ENCODE peak calls at places on chromosome 1, in four cellular contexts. L, K, X and Y are unnamed samples.

GRCh38 chr1:3779265-3779911 is 6.8 kb downstream of the SMIM1 start:
- DNase-seq in L (no peak), K (no peak), X (no peak), Y (peak; percentile 89)

GRCh38 chr1:6637770-6638169 is 13.1 kb downstream of the THAP3 start:
- DNase-seq in L (no peak), K (no peak), X (no peak), Y (no peak)

GRCh38 chr1:197029749-197030148 is 37.3 kb downstream of the F13B start:
- DNase-seq in L (no peak), K (no peak), X (no peak), Y (peak; percentile 10)

GRCh38 chr1:51564124-51564523 is 45.1 kb upstream of the EPS15 start:
- DNase-seq in L (no peak), K (peak; percentile 10), X (no peak), Y (peak; percentile 35)

GRCh38 chr1:220528679-220529529 is 968 bp downstream of the MARK1 start:
- DNase-seq in L (no peak), K (peak; percentile 9), X (no peak), Y (peak; percentile 71)

GRCh38 chr1:1306661-1307260 is 969 bp downstream of the ACAP3 start:
- DNase-seq in L (no peak), K (no peak), X (no peak), Y (no peak)

GRCh38 chr1:215523128-215523861 is 43.8 kb upstream of the KCTD3 start:
- DNase-seq in L (no peak), K (no peak), X (no peak), Y (no peak)

GRCh38 chr1:19101244-19101643 is 108.8 kb downstream of the UBR4 start:
- DNase-seq in L (no peak), K (no peak), X (no peak), Y (no peak)

GRCh38 chr1:13749543-13750307 is 49.7 kb downstream of the PRDM2 start:
- DNase-seq in L (peak; percentile 18), K (peak; percentile 50), X (peak; percentile 37), Y (peak; percentile 68)

GRCh38 chr1:197919523-197920301 is 2.5 kb downstream of the LHX9 start:
- DNase-seq in L (no peak), K (no peak), X (no peak), Y (peak; percentile 43)

GRCh38 chr1:19439464-19440171 is 45.7 kb downstream of the CAPZB start:
- DNase-seq in L (no peak), K (no peak), X (no peak), Y (no peak)

GRCh38 chr1:91651671-91652071 is 151.0 kb downstream of the CDC7 start:
- DNase-seq in L (no peak), K (no peak), X (no peak), Y (peak; percentile 86)

GRCh38 chr1:54095543-54096286 is 42.3 kb downstream of the TCEANC2 start:
- DNase-seq in L (no peak), K (no peak), X (no peak), Y (no peak)

GRCh38 chr1:241902376-241903067 is 54.5 kb downstream of the EXO1 start:
- DNase-seq in L (no peak), K (no peak), X (no peak), Y (no peak)

GRCh38 chr1:111569913-111570312 is 49.7 kb upstream of the RAP1A start:
- DNase-seq in L (no peak), K (peak; percentile 30), X (no peak), Y (peak; percentile 71)

GRCh38 chr1:89545264-89546038 is 20.8 kb downstream of the LRRC8B start:
- DNase-seq in L (peak; percentile 46), K (no peak), X (no peak), Y (no peak)

GRCh38 chr1:214396319-214396718 is 115.4 kb downstream of the SMYD2 start:
- DNase-seq in L (no peak), K (no peak), X (no peak), Y (peak; percentile 10)